ENCODE peak calls at places on chromosomes 12 and 14, in nine cellular contexts. One of them, this sample, is unnamed.

GRCh38 chr12:120490833-120491512 is 4.9 kb upstream of the DYNLL1 start:
- DNase-seq in cardiac muscle cell: no peak
- DNase-seq in cardiac fibroblast: no peak
- DNase-seq in psoas muscle: no peak
- DNase-seq in fibroblast of the aortic adventitia: no peak
- DNase-seq in tibial nerve: no peak
- DNase-seq in thoracic aorta: no peak
- DNase-seq in left ventricle myocardium inferior: no peak
- DNase-seq in neural progenitor cell: no peak
- DNase-seq in this sample: no peak

GRCh38 chr12:47033081-47033480 is 46.3 kb upstream of the PCED1B start:
- DNase-seq in cardiac muscle cell: peak; percentile 69
- DNase-seq in cardiac fibroblast: peak; percentile 57
- DNase-seq in psoas muscle: peak; percentile 26
- DNase-seq in fibroblast of the aortic adventitia: peak; percentile 40
- DNase-seq in tibial nerve: peak; percentile 20
- DNase-seq in thoracic aorta: peak; percentile 25
- DNase-seq in left ventricle myocardium inferior: peak; percentile 26
- DNase-seq in neural progenitor cell: no peak
- DNase-seq in this sample: no peak

GRCh38 chr14:56094063-56094462 is 24.1 kb upstream of the PELI2 start:
- DNase-seq in cardiac muscle cell: peak; percentile 62
- DNase-seq in cardiac fibroblast: no peak
- DNase-seq in psoas muscle: no peak
- DNase-seq in fibroblast of the aortic adventitia: no peak
- DNase-seq in tibial nerve: no peak
- DNase-seq in thoracic aorta: no peak
- DNase-seq in left ventricle myocardium inferior: no peak
- DNase-seq in neural progenitor cell: no peak
- DNase-seq in this sample: no peak

GRCh38 chr14:50447491-50447890 is 50.8 kb upstream of the CDKL1 start:
- DNase-seq in cardiac muscle cell: peak; percentile 20
- DNase-seq in cardiac fibroblast: peak; percentile 62
- DNase-seq in psoas muscle: no peak
- DNase-seq in fibroblast of the aortic adventitia: peak; percentile 55
- DNase-seq in tibial nerve: no peak
- DNase-seq in thoracic aorta: no peak
- DNase-seq in left ventricle myocardium inferior: no peak
- DNase-seq in neural progenitor cell: no peak
- DNase-seq in this sample: no peak

GRCh38 chr12:49089831-49090773 is 4.5 kb downstream of the DHH start:
- DNase-seq in cardiac muscle cell: peak; percentile 72
- DNase-seq in cardiac fibroblast: peak; percentile 59
- DNase-seq in psoas muscle: peak; percentile 52
- DNase-seq in fibroblast of the aortic adventitia: peak; percentile 54
- DNase-seq in tibial nerve: no peak
- DNase-seq in thoracic aorta: no peak
- DNase-seq in left ventricle myocardium inferior: peak; percentile 39
- DNase-seq in neural progenitor cell: peak; percentile 74
- DNase-seq in this sample: no peak

GRCh38 chr12:94267907-94268575 is 119.7 kb downstream of the PLXNC1 start:
- DNase-seq in cardiac muscle cell: no peak
- DNase-seq in cardiac fibroblast: no peak
- DNase-seq in psoas muscle: no peak
- DNase-seq in fibroblast of the aortic adventitia: peak; percentile 30
- DNase-seq in tibial nerve: no peak
- DNase-seq in thoracic aorta: no peak
- DNase-seq in left ventricle myocardium inferior: no peak
- DNase-seq in neural progenitor cell: no peak
- DNase-seq in this sample: no peak

GRCh38 chr12:46465307-46465706 is 92.7 kb upstream of the SLC38A2 start:
- DNase-seq in cardiac muscle cell: no peak
- DNase-seq in cardiac fibroblast: no peak
- DNase-seq in psoas muscle: no peak
- DNase-seq in fibroblast of the aortic adventitia: no peak
- DNase-seq in tibial nerve: no peak
- DNase-seq in thoracic aorta: no peak
- DNase-seq in left ventricle myocardium inferior: no peak
- DNase-seq in neural progenitor cell: no peak
- DNase-seq in this sample: no peak

GRCh38 chr12:60197589-60197988 is 601.8 kb downstream of the SLC16A7 start:
- DNase-seq in cardiac muscle cell: peak; percentile 46
- DNase-seq in cardiac fibroblast: peak; percentile 75
- DNase-seq in psoas muscle: no peak
- DNase-seq in fibroblast of the aortic adventitia: peak; percentile 67
- DNase-seq in tibial nerve: no peak
- DNase-seq in thoracic aorta: no peak
- DNase-seq in left ventricle myocardium inferior: no peak
- DNase-seq in neural progenitor cell: no peak
- DNase-seq in this sample: no peak

GRCh38 chr14:80973918-80974317 is 18.5 kb downstream of the TSHR start:
- DNase-seq in cardiac muscle cell: no peak
- DNase-seq in cardiac fibroblast: no peak
- DNase-seq in psoas muscle: no peak
- DNase-seq in fibroblast of the aortic adventitia: no peak
- DNase-seq in tibial nerve: no peak
- DNase-seq in thoracic aorta: no peak
- DNase-seq in left ventricle myocardium inferior: no peak
- DNase-seq in neural progenitor cell: no peak
- DNase-seq in this sample: peak; percentile 68

GRCh38 chr12:10153271-10154144 is 18.4 kb downstream of the OLR1 start:
- DNase-seq in cardiac muscle cell: peak; percentile 82
- DNase-seq in cardiac fibroblast: peak; percentile 74
- DNase-seq in psoas muscle: peak; percentile 60
- DNase-seq in fibroblast of the aortic adventitia: peak; percentile 67
- DNase-seq in tibial nerve: peak; percentile 38
- DNase-seq in thoracic aorta: peak; percentile 11
- DNase-seq in left ventricle myocardium inferior: peak; percentile 61
- DNase-seq in neural progenitor cell: peak; percentile 88
- DNase-seq in this sample: peak; percentile 42

GRCh38 chr12:3336606-3337311 is 154.2 kb upstream of the PRMT8 start:
- DNase-seq in cardiac muscle cell: peak; percentile 12
- DNase-seq in cardiac fibroblast: no peak
- DNase-seq in psoas muscle: no peak
- DNase-seq in fibroblast of the aortic adventitia: peak; percentile 8
- DNase-seq in tibial nerve: peak; percentile 32
- DNase-seq in thoracic aorta: no peak
- DNase-seq in left ventricle myocardium inferior: no peak
- DNase-seq in neural progenitor cell: peak; percentile 57
- DNase-seq in this sample: peak; percentile 49

GRCh38 chr12:106301611-106302321 is 767 bp upstream of the TCP11L2 start:
- DNase-seq in cardiac muscle cell: peak; percentile 57
- DNase-seq in cardiac fibroblast: peak; percentile 43
- DNase-seq in psoas muscle: peak; percentile 19
- DNase-seq in fibroblast of the aortic adventitia: peak; percentile 65
- DNase-seq in tibial nerve: peak; percentile 22
- DNase-seq in thoracic aorta: peak; percentile 19
- DNase-seq in left ventricle myocardium inferior: peak; percentile 37
- DNase-seq in neural progenitor cell: peak; percentile 50
- DNase-seq in this sample: no peak

GRCh38 chr12:3622732-3623690 is 129.9 kb downstream of the CRACR2A start:
- DNase-seq in cardiac muscle cell: no peak
- DNase-seq in cardiac fibroblast: no peak
- DNase-seq in psoas muscle: no peak
- DNase-seq in fibroblast of the aortic adventitia: no peak
- DNase-seq in tibial nerve: no peak
- DNase-seq in thoracic aorta: no peak
- DNase-seq in left ventricle myocardium inferior: no peak
- DNase-seq in neural progenitor cell: no peak
- DNase-seq in this sample: no peak

GRCh38 chr14:103319422-103319821 is 14.6 kb upstream of the EIF5 start:
- DNase-seq in cardiac muscle cell: no peak
- DNase-seq in cardiac fibroblast: no peak
- DNase-seq in psoas muscle: no peak
- DNase-seq in fibroblast of the aortic adventitia: no peak
- DNase-seq in tibial nerve: no peak
- DNase-seq in thoracic aorta: no peak
- DNase-seq in left ventricle myocardium inferior: no peak
- DNase-seq in neural progenitor cell: no peak
- DNase-seq in this sample: no peak

GRCh38 chr12:546920-547845 is 87.4 kb downstream of the B4GALNT3 start:
- DNase-seq in cardiac muscle cell: peak; percentile 64
- DNase-seq in cardiac fibroblast: peak; percentile 56
- DNase-seq in psoas muscle: peak; percentile 67
- DNase-seq in fibroblast of the aortic adventitia: peak; percentile 43
- DNase-seq in tibial nerve: no peak
- DNase-seq in thoracic aorta: no peak
- DNase-seq in left ventricle myocardium inferior: peak; percentile 62
- DNase-seq in neural progenitor cell: peak; percentile 82
- DNase-seq in this sample: no peak

GRCh38 chr14:75443203-75443969 is 15.6 kb downstream of the JDP2 start:
- DNase-seq in cardiac muscle cell: no peak
- DNase-seq in cardiac fibroblast: no peak
- DNase-seq in psoas muscle: no peak
- DNase-seq in fibroblast of the aortic adventitia: peak; percentile 38
- DNase-seq in tibial nerve: no peak
- DNase-seq in thoracic aorta: no peak
- DNase-seq in left ventricle myocardium inferior: no peak
- DNase-seq in neural progenitor cell: no peak
- DNase-seq in this sample: no peak

GRCh38 chr12:14958361-14959125 is 2.9 kb downstream of the ARHGDIB start:
- DNase-seq in cardiac muscle cell: no peak
- DNase-seq in cardiac fibroblast: peak; percentile 79
- DNase-seq in psoas muscle: no peak
- DNase-seq in fibroblast of the aortic adventitia: no peak
- DNase-seq in tibial nerve: no peak
- DNase-seq in thoracic aorta: no peak
- DNase-seq in left ventricle myocardium inferior: no peak
- DNase-seq in neural progenitor cell: no peak
- DNase-seq in this sample: no peak

GRCh38 chr12:14957769-14958168 is 3.6 kb downstream of the ARHGDIB start:
- DNase-seq in cardiac muscle cell: no peak
- DNase-seq in cardiac fibroblast: peak; percentile 29
- DNase-seq in psoas muscle: no peak
- DNase-seq in fibroblast of the aortic adventitia: no peak
- DNase-seq in tibial nerve: no peak
- DNase-seq in thoracic aorta: no peak
- DNase-seq in left ventricle myocardium inferior: no peak
- DNase-seq in neural progenitor cell: no peak
- DNase-seq in this sample: no peak

GRCh38 chr12:14959916-14960315 is 1.5 kb downstream of the ARHGDIB start:
- DNase-seq in cardiac muscle cell: no peak
- DNase-seq in cardiac fibroblast: no peak
- DNase-seq in psoas muscle: no peak
- DNase-seq in fibroblast of the aortic adventitia: no peak
- DNase-seq in tibial nerve: no peak
- DNase-seq in thoracic aorta: no peak
- DNase-seq in left ventricle myocardium inferior: no peak
- DNase-seq in neural progenitor cell: no peak
- DNase-seq in this sample: no peak

GRCh38 chr12:14959463-14959862 is 1.9 kb downstream of the ARHGDIB start:
- DNase-seq in cardiac muscle cell: no peak
- DNase-seq in cardiac fibroblast: peak; percentile 55
- DNase-seq in psoas muscle: no peak
- DNase-seq in fibroblast of the aortic adventitia: no peak
- DNase-seq in tibial nerve: no peak
- DNase-seq in thoracic aorta: no peak
- DNase-seq in left ventricle myocardium inferior: no peak
- DNase-seq in neural progenitor cell: no peak
- DNase-seq in this sample: no peak

DNA sequence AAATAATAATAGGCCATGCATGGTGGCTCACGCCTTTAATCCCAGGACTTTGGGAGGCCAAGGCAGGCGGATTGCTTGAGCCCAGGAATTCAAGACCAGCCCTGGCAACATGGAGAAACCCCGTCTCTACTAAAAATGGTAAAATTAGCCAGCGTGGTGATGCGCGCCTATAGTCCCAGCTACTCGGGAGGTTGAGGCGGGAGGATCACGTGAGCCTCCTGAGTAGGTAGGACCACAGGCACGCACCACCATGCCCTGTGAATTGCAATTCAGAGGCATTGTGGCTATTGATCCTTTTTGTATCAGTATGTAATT is 2.3 kb downstream of the ARHGDIB start:
- DNase-seq in cardiac muscle cell: no peak
- DNase-seq in cardiac fibroblast: no peak
- DNase-seq in psoas muscle: no peak
- DNase-seq in fibroblast of the aortic adventitia: no peak
- DNase-seq in tibial nerve: no peak
- DNase-seq in thoracic aorta: no peak
- DNase-seq in left ventricle myocardium inferior: no peak
- DNase-seq in neural progenitor cell: no peak
- DNase-seq in this sample: no peak
- H3K4me3 ChIP-seq in cardiac muscle cell: no peak overlapping the region
- H3K4me3 ChIP-seq in cardiac fibroblast: no peak overlapping the region
- H3K4me3 ChIP-seq in psoas muscle: peak overlapping the region; percentile 63
- H3K4me3 ChIP-seq in fibroblast of the aortic adventitia: no peak overlapping the region
- H3K4me3 ChIP-seq in tibial nerve: peak overlapping the region; percentile 27
- H3K4me3 ChIP-seq in thoracic aorta: peak overlapping the region; percentile 50
- H3K4me3 ChIP-seq in left ventricle myocardium inferior: peak overlapping the region; percentile 66
- H3K4me3 ChIP-seq in neural progenitor cell: no peak overlapping the region
- H3K4me3 ChIP-seq in this sample: no peak overlapping the region

GRCh38 chr14:67228325-67228984 is 12.8 kb upstream of the PALS1 start:
- DNase-seq in cardiac muscle cell: no peak
- DNase-seq in cardiac fibroblast: peak; percentile 36
- DNase-seq in psoas muscle: no peak
- DNase-seq in fibroblast of the aortic adventitia: peak; percentile 44
- DNase-seq in tibial nerve: no peak
- DNase-seq in thoracic aorta: no peak
- DNase-seq in left ventricle myocardium inferior: no peak
- DNase-seq in neural progenitor cell: no peak
- DNase-seq in this sample: no peak
- TF ChIP-seq CTCF in cardiac muscle cell: no peak
- TF ChIP-seq CTCF in cardiac fibroblast: no peak
- TF ChIP-seq CTCF in psoas muscle: no peak
- TF ChIP-seq CTCF in fibroblast of the aortic adventitia: no peak
- TF ChIP-seq CTCF in tibial nerve: no peak
- TF ChIP-seq CTCF in thoracic aorta: no peak
- TF ChIP-seq CTCF in left ventricle myocardium inferior: no peak
- TF ChIP-seq CTCF in neural progenitor cell: no peak
- TF ChIP-seq CTCF in this sample: no peak

DNA sequence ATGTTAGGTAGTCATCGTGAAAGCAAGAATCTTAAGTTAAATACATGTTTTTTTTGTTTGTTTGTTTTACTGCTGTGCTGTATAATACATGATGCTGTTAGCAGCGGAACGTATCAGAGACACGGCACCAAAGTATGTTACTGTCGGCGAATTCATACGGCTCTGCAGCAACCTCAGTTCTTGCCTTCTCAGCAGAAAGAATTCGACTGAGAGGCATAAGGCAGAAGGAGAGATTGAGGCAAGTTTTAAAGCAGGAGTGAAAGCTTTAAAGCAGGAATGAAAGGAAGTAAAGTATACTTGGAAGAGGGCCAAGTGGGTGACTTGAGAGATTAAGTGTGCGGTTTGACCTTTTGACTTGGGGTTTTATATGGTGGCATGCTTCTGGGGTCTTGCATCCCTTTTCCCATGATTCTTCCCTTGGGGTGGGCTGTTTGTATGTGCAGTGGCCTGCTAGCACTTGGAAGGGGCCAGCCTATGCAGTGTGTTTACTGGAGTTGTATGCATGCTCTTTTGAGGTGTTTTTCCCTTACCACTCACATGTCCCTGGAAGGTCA is 23.7 kb downstream of the LEMD3 start:
- DNase-seq in cardiac muscle cell: no peak
- DNase-seq in cardiac fibroblast: no peak
- DNase-seq in psoas muscle: no peak
- DNase-seq in fibroblast of the aortic adventitia: no peak
- DNase-seq in tibial nerve: no peak
- DNase-seq in thoracic aorta: no peak
- DNase-seq in left ventricle myocardium inferior: no peak
- DNase-seq in neural progenitor cell: no peak
- DNase-seq in this sample: no peak
- H3K4me3 ChIP-seq in cardiac muscle cell: no peak overlapping the region
- H3K4me3 ChIP-seq in cardiac fibroblast: no peak overlapping the region
- H3K4me3 ChIP-seq in psoas muscle: no peak overlapping the region
- H3K4me3 ChIP-seq in fibroblast of the aortic adventitia: no peak overlapping the region
- H3K4me3 ChIP-seq in tibial nerve: no peak overlapping the region
- H3K4me3 ChIP-seq in thoracic aorta: no peak overlapping the region
- H3K4me3 ChIP-seq in left ventricle myocardium inferior: no peak overlapping the region
- H3K4me3 ChIP-seq in neural progenitor cell: no peak overlapping the region
- H3K4me3 ChIP-seq in this sample: no peak overlapping the region

GRCh38 chr12:44497044-44497443 is 379.1 kb downstream of the NELL2 start:
- DNase-seq in cardiac muscle cell: no peak
- DNase-seq in cardiac fibroblast: no peak
- DNase-seq in psoas muscle: no peak
- DNase-seq in fibroblast of the aortic adventitia: no peak
- DNase-seq in tibial nerve: no peak
- DNase-seq in thoracic aorta: no peak
- DNase-seq in left ventricle myocardium inferior: no peak
- DNase-seq in neural progenitor cell: peak; percentile 21
- DNase-seq in this sample: no peak
- TF ChIP-seq CTCF in cardiac muscle cell: no peak
- TF ChIP-seq CTCF in cardiac fibroblast: no peak
- TF ChIP-seq CTCF in psoas muscle: no peak
- TF ChIP-seq CTCF in fibroblast of the aortic adventitia: no peak
- TF ChIP-seq CTCF in tibial nerve: no peak
- TF ChIP-seq CTCF in thoracic aorta: no peak
- TF ChIP-seq CTCF in left ventricle myocardium inferior: no peak
- TF ChIP-seq CTCF in neural progenitor cell: peak; percentile 50
- TF ChIP-seq CTCF in this sample: no peak